ENCODE peak calls at places on chromosomes 16 and 17, in six cellular contexts. B is neural progenitor cell, D is GM23248, O is PC-3, L is OCI-LY7, N is hepatocyte. R is an unnamed sample.

GRCh38 chr17:61208301-61209098 is 191.1 kb upstream of the TBX2 start:
- DNase-seq in B (no peak), D (peak), O (no peak), L (no peak), N (peak), R (no peak)

GRCh38 chr17:79306688-79307323 is 232.2 kb downstream of the ENGASE start:
- DNase-seq in B (no peak), D (no peak), O (peak), L (peak), N (no peak), R (no peak)

GRCh38 chr17:17808706-17809432 is 27.9 kb downstream of the SREBF1 start:
- DNase-seq in B (peak), D (peak), O (no peak), L (peak), N (peak), R (no peak)

GRCh38 chr16:8887952-8888560 is 5.9 kb downstream of the LITAFD start:
- DNase-seq in B (no peak), D (peak), O (peak), L (no peak), N (peak), R (no peak)

GRCh38 chr17:59342681-59343127 is 11.2 kb downstream of the YPEL2 start:
- DNase-seq in B (no peak), D (no peak), O (no peak), L (no peak), N (no peak), R (no peak)

GRCh38 chr17:44967026-44967906 is 837 bp downstream of the C1QL1 start:
- DNase-seq in B (peak), D (no peak), O (no peak), L (no peak), N (no peak), R (peak)

GRCh38 chr16:19165101-19165500 is 2.9 kb upstream of the SYT17 start:
- DNase-seq in B (no peak), D (no peak), O (peak), L (no peak), N (no peak), R (no peak)

GRCh38 chr16:88770459-88771293 is 14.3 kb downstream of the PIEZO1 start:
- DNase-seq in B (peak), D (no peak), O (peak), L (no peak), N (peak), R (peak)

GRCh38 chr16:82638095-82638798 is 11.5 kb downstream of the CDH13 start:
- DNase-seq in B (no peak), D (peak), O (peak), L (no peak), N (no peak), R (no peak)

GRCh38 chr17:15468142-15468541 is 721 bp upstream of the CDRT4 start:
- DNase-seq in B (no peak), D (no peak), O (no peak), L (no peak), N (peak), R (no peak)

GRCh38 chr16:8950580-8951077 is 13.1 kb downstream of the USP7 start:
- DNase-seq in B (no peak), D (peak), O (no peak), L (no peak), N (no peak), R (no peak)

GRCh38 chr16:24610421-24610765 is 71.0 kb downstream of the RBBP6 start:
- DNase-seq in B (peak), D (peak), O (peak), L (no peak), N (peak), R (peak)

GRCh38 chr17:10197362-10197720 is 1.1 kb downstream of the GAS7 start:
- DNase-seq in B (peak), D (peak), O (no peak), L (no peak), N (peak), R (no peak)

GRCh38 chr16:54812229-54812628 is 118.4 kb upstream of the IRX5 start:
- DNase-seq in B (no peak), D (peak), O (no peak), L (no peak), N (no peak), R (no peak)

GRCh38 chr17:72705905-72706395 is 386.5 kb downstream of the SLC39A11 start:
- DNase-seq in B (no peak), D (no peak), O (no peak), L (no peak), N (no peak), R (no peak)

GRCh38 chr17:79033741-79034501 is 10.0 kb downstream of the C1QTNF1 start:
- DNase-seq in B (no peak), D (no peak), O (no peak), L (no peak), N (no peak), R (no peak)

GRCh38 chr16:79848739-79849518 is 248.4 kb upstream of the MAF start:
- DNase-seq in B (no peak), D (no peak), O (no peak), L (no peak), N (peak), R (no peak)

GRCh38 chr17:75625813-75626486 is 7.3 kb upstream of the SMIM5 start:
- DNase-seq in B (peak), D (peak), O (peak), L (peak), N (peak), R (peak)

GRCh38 chr16:11557811-11558210 is 28.9 kb downstream of the LITAF start:
- DNase-seq in B (no peak), D (no peak), O (no peak), L (no peak), N (no peak), R (no peak)

GRCh38 chr17:69593351-69593715 is 178.8 kb downstream of the MAP2K6 start:
- DNase-seq in B (no peak), D (no peak), O (no peak), L (no peak), N (no peak), R (no peak)

GRCh38 chr17:75034236-75034908 is 12.4 kb downstream of the ATP5PD start:
- DNase-seq in B (peak), D (peak), O (peak), L (peak), N (peak), R (peak)

GRCh38 chr17:3029213-3029913 is 34.0 kb downstream of the OR1D5 start:
- DNase-seq in B (no peak), D (no peak), O (no peak), L (no peak), N (no peak), R (no peak)

GRCh38 chr16:73069581-73070262 is 21.8 kb upstream of the ZFHX3 start:
- DNase-seq in B (no peak), D (no peak), O (no peak), L (no peak), N (no peak), R (no peak)

GRCh38 chr16:87131061-87131995 is 185.9 kb downstream of the C16orf95 start:
- DNase-seq in B (no peak), D (no peak), O (no peak), L (no peak), N (no peak), R (no peak)

GRCh38 chr17:40182606-40183005 is 5.3 kb downstream of the RAPGEFL1 start:
- DNase-seq in B (no peak), D (no peak), O (no peak), L (no peak), N (no peak), R (no peak)

GRCh38 chr17:82275326-82275725 is 1.8 kb upstream of the CSNK1D start:
- DNase-seq in B (no peak), D (no peak), O (no peak), L (no peak), N (no peak), R (no peak)

GRCh38 chr16:82660078-82660645 is 33.4 kb downstream of the CDH13 start:
- DNase-seq in B (no peak), D (peak), O (no peak), L (no peak), N (no peak), R (peak)

GRCh38 chr16:78957328-78958100 is 643.0 kb downstream of the MAF start:
- DNase-seq in B (peak), D (no peak), O (no peak), L (peak), N (no peak), R (no peak)

GRCh38 chr16:26593700-26594099 is 473.0 kb upstream of the C16orf82 start:
- DNase-seq in B (no peak), D (no peak), O (no peak), L (no peak), N (no peak), R (no peak)

GRCh38 chr16:66264311-66265105 is 102.0 kb upstream of the CDH5 start:
- DNase-seq in B (no peak), D (no peak), O (no peak), L (no peak), N (peak), R (no peak)

GRCh38 chr17:37702605-37703004 is 42.3 kb downstream of the HNF1B start:
- DNase-seq in B (no peak), D (peak), O (peak), L (no peak), N (peak), R (no peak)

GRCh38 chr17:78822552-78822951 is 18.1 kb downstream of the USP36 start:
- DNase-seq in B (no peak), D (peak), O (no peak), L (no peak), N (peak), R (no peak)

GRCh38 chr17:30378191-30378796 is 433 bp upstream of the CPD start:
- DNase-seq in B (peak), D (peak), O (no peak), L (peak), N (peak), R (peak)

GRCh38 chr16:21584817-21585216 is 14.6 kb upstream of the METTL9 start:
- DNase-seq in B (no peak), D (no peak), O (no peak), L (peak), N (no peak), R (no peak)

GRCh38 chr16:28202147-28202746 is 9.5 kb downstream of the XPO6 start:
- DNase-seq in B (no peak), D (no peak), O (no peak), L (no peak), N (no peak), R (peak)

GRCh38 chr17:18184143-18185007 is 747 bp downstream of the ALKBH5 start:
- DNase-seq in B (peak), D (peak), O (peak), L (peak), N (peak), R (peak)

GRCh38 chr16:85798901-85799496 is 345 bp downstream of the EMC8 start:
- DNase-seq in B (no peak), D (peak), O (no peak), L (peak), N (peak), R (peak)
- TF ChIP-seq EZH2phosphoT487 in B (no peak), D (no peak), O (no peak), L (no peak), N (no peak), R (no peak)

GRCh38 chr17:603405-604193 is 111.0 kb downstream of the VPS53 start:
- DNase-seq in B (no peak), D (peak), O (no peak), L (no peak), N (no peak), R (no peak)

GRCh38 chr17:602436-602835 is 112.2 kb downstream of the VPS53 start:
- DNase-seq in B (no peak), D (peak), O (no peak), L (no peak), N (peak), R (no peak)

GRCh38 chr17:607341-608060 is 107.1 kb downstream of the VPS53 start:
- DNase-seq in B (no peak), D (no peak), O (no peak), L (no peak), N (no peak), R (no peak)

GRCh38 chr17:606501-607243 is 108.0 kb downstream of the VPS53 start:
- DNase-seq in B (no peak), D (peak), O (no peak), L (no peak), N (no peak), R (no peak)

DNA sequence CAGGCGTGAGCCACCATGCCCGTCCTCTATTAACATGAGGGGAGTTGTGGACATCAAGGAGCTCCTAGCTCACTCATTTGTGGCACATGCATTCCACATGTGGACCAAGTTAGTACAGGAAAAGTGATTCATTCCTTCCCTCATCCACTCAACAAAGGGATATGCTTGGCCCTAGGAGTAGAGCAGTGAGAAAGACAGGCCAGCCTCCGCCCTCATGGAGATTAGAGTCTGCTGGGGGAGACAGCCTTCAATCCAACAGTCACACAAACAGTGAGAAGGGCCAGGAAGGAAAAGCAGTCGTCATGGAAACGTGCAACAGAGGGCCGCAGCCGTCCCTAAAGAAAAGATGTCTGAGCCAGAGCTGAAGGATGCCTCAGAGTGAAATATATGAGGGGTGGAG is 109.9 kb downstream of the VPS53 start:
- DNase-seq in B (peak), D (peak), O (no peak), L (no peak), N (no peak), R (peak)
- TF ChIP-seq EZH2phosphoT487 in B (no peak), D (no peak), O (no peak), L (no peak), N (no peak), R (no peak)

GRCh38 chr17:49365667-49366066 is 3.6 kb upstream of the ZNF652 start:
- DNase-seq in B (peak), D (peak), O (peak), L (peak), N (peak), R (peak)
- TF ChIP-seq EZH2phosphoT487 in B (no peak), D (no peak), O (no peak), L (no peak), N (no peak), R (no peak)

GRCh38 chr16:17301184-17301583 is 169.6 kb downstream of the XYLT1 start:
- DNase-seq in B (no peak), D (no peak), O (no peak), L (no peak), N (no peak), R (no peak)

GRCh38 chr16:17301593-17302135 is 169.1 kb downstream of the XYLT1 start:
- DNase-seq in B (no peak), D (no peak), O (no peak), L (peak), N (no peak), R (no peak)

GRCh38 chr16:17303101-17303500 is 167.7 kb downstream of the XYLT1 start:
- DNase-seq in B (no peak), D (no peak), O (no peak), L (peak), N (no peak), R (no peak)

GRCh38 chr16:17302620-17303019 is 168.1 kb downstream of the XYLT1 start:
- DNase-seq in B (no peak), D (peak), O (no peak), L (no peak), N (no peak), R (no peak)

GRCh38 chr16:17302213-17302612 is 168.5 kb downstream of the XYLT1 start:
- DNase-seq in B (no peak), D (no peak), O (no peak), L (peak), N (no peak), R (no peak)
- TF ChIP-seq EZH2phosphoT487 in B (no peak), D (no peak), O (no peak), L (no peak), N (no peak), R (no peak)

GRCh38 chr17:11503292-11503691 is 95.0 kb upstream of the DNAH9 start:
- DNase-seq in B (peak), D (no peak), O (no peak), L (no peak), N (no peak), R (no peak)
- TF ChIP-seq EZH2phosphoT487 in B (no peak), D (no peak), O (no peak), L (no peak), N (no peak), R (no peak)